ENCODE peak calls at places on chromosome 15, in seven cellular contexts. J is NCI-H446 treated with DMSO at 0.1 percent for 48 hours; E is activated naive CD4-positive, alpha-beta T cell treated with anti-CD3 and anti-CD28 coated beads, Interleukin-2, amount 50 U/mL, for 72 hours; Z is EL; Y is stimulated activated CD8-positive, alpha-beta memory T cell treated with anti-CD3 and anti-CD28 coated beads, Interleukin-12 subunit alpha, Interleukin-12 subunit beta, amount 100 ng/mL, for 4 hours; U is activated naive CD8-positive, alpha-beta T cell treated with anti-CD3 and anti-CD28 coated beads, Interleukin-2, amount 50 U/mL, for 24 hours; N is NCI-H345. G is an unnamed sample.

GRCh38 chr15:67501836-67502461 is 19.0 kb upstream of the C15orf61 start:
- DNase-seq in J (peak), E (no peak), Z (no peak), Y (no peak), U (no peak), N (no peak), G (no peak)

GRCh38 chr15:74392402-74392876 is 25.0 kb upstream of the CYP11A1 start:
- DNase-seq in J (no peak), E (no peak), Z (peak), Y (no peak), U (peak), N (no peak), G (no peak)

GRCh38 chr15:55758580-55758986 is 15.6 kb upstream of the PRTG start:
- DNase-seq in J (no peak), E (no peak), Z (no peak), Y (no peak), U (no peak), N (no peak), G (no peak)

GRCh38 chr15:94381384-94381783 is 150.0 kb downstream of the MCTP2 start:
- DNase-seq in J (no peak), E (no peak), Z (no peak), Y (no peak), U (no peak), N (no peak), G (no peak)

GRCh38 chr15:64738231-64739095 is 36.9 kb downstream of the RBPMS2 start:
- DNase-seq in J (no peak), E (no peak), Z (no peak), Y (no peak), U (no peak), N (no peak), G (no peak)

GRCh38 chr15:94324117-94324826 is 92.9 kb downstream of the MCTP2 start:
- DNase-seq in J (peak), E (peak), Z (peak), Y (peak), U (peak), N (peak), G (peak)

GRCh38 chr15:55627730-55628368 is 39.7 kb upstream of the PYGO1 start:
- DNase-seq in J (no peak), E (no peak), Z (peak), Y (no peak), U (no peak), N (no peak), G (no peak)

GRCh38 chr15:85094685-85095084 is 113.0 kb downstream of the PDE8A start:
- DNase-seq in J (no peak), E (no peak), Z (peak), Y (no peak), U (no peak), N (no peak), G (no peak)

GRCh38 chr15:37014566-37014965 is 85.8 kb downstream of the MEIS2 start:
- DNase-seq in J (no peak), E (no peak), Z (no peak), Y (no peak), U (no peak), N (no peak), G (no peak)

GRCh38 chr15:36502509-36502908 is 76.9 kb upstream of the CDIN1 start:
- DNase-seq in J (no peak), E (no peak), Z (no peak), Y (no peak), U (no peak), N (no peak), G (no peak)

GRCh38 chr15:77632760-77633133 is at the start of gene LINGO1:
- DNase-seq in J (no peak), E (no peak), Z (no peak), Y (no peak), U (no peak), N (peak), G (no peak)

GRCh38 chr15:26721231-26721630 is 51.6 kb downstream of the GABRB3 start:
- DNase-seq in J (no peak), E (no peak), Z (no peak), Y (no peak), U (no peak), N (no peak), G (no peak)

GRCh38 chr15:55277116-55277564 is 12.5 kb downstream of the RAB27A start:
- DNase-seq in J (no peak), E (peak), Z (no peak), Y (no peak), U (peak), N (no peak), G (no peak)

GRCh38 chr15:85941186-85941855 is 138.3 kb upstream of the AGBL1 start:
- DNase-seq in J (peak), E (no peak), Z (no peak), Y (no peak), U (no peak), N (no peak), G (no peak)

GRCh38 chr15:90625037-90625436 is 92.1 kb upstream of the BLM start:
- DNase-seq in J (no peak), E (no peak), Z (no peak), Y (no peak), U (no peak), N (no peak), G (no peak)

GRCh38 chr15:64693134-64693533 is 82.3 kb downstream of the RBPMS2 start:
- DNase-seq in J (no peak), E (no peak), Z (peak), Y (no peak), U (no peak), N (no peak), G (no peak)

GRCh38 chr15:33565099-33565498 is 254.3 kb downstream of the RYR3 start:
- DNase-seq in J (no peak), E (no peak), Z (peak), Y (no peak), U (no peak), N (peak), G (no peak)

GRCh38 chr15:42094512-42094963 is at the start of gene PLA2G4D:
- DNase-seq in J (no peak), E (no peak), Z (no peak), Y (no peak), U (no peak), N (peak), G (no peak)

GRCh38 chr15:45268135-45268534 is 16.1 kb downstream of the SLC28A2 start:
- DNase-seq in J (no peak), E (no peak), Z (peak), Y (no peak), U (no peak), N (no peak), G (no peak)

GRCh38 chr15:68502398-68502901 is 70.5 kb upstream of the ITGA11 start:
- DNase-seq in J (no peak), E (no peak), Z (no peak), Y (no peak), U (no peak), N (no peak), G (no peak)

GRCh38 chr15:91255788-91256187 is 155.7 kb downstream of the SV2B start:
- DNase-seq in J (no peak), E (no peak), Z (no peak), Y (no peak), U (no peak), N (no peak), G (no peak)

GRCh38 chr15:98609144-98609852 is 39.0 kb upstream of the IGF1R start:
- DNase-seq in J (no peak), E (no peak), Z (peak), Y (no peak), U (no peak), N (no peak), G (no peak)

GRCh38 chr15:79283252-79284048 is 928 bp downstream of the ANKRD34C start:
- DNase-seq in J (no peak), E (no peak), Z (peak), Y (no peak), U (peak), N (no peak), G (no peak)

GRCh38 chr15:58410353-58410752 is 21.4 kb upstream of the LIPC start:
- DNase-seq in J (no peak), E (no peak), Z (no peak), Y (peak), U (peak), N (no peak), G (no peak)

GRCh38 chr15:41855121-41855941 is 16.7 kb downstream of the PLA2G4B start:
- DNase-seq in J (no peak), E (no peak), Z (no peak), Y (no peak), U (no peak), N (no peak), G (no peak)

GRCh38 chr15:73926191-73927002 is at the start of gene LOXL1:
- DNase-seq in J (no peak), E (no peak), Z (peak), Y (no peak), U (no peak), N (peak), G (no peak)

GRCh38 chr15:78394981-78395619 is 42.9 kb upstream of the IREB2 start:
- DNase-seq in J (no peak), E (no peak), Z (no peak), Y (no peak), U (no peak), N (peak), G (no peak)

GRCh38 chr15:32651229-32651837 is 9.8 kb downstream of the SCG5 start:
- DNase-seq in J (peak), E (no peak), Z (peak), Y (no peak), U (peak), N (peak), G (peak)

GRCh38 chr15:57376695-57377477 is 581 bp downstream of the CGNL1 start:
- DNase-seq in J (no peak), E (no peak), Z (peak), Y (no peak), U (peak), N (peak), G (peak)

GRCh38 chr15:81106560-81106959 is 27.5 kb upstream of the CFAP161 start:
- DNase-seq in J (peak), E (no peak), Z (peak), Y (no peak), U (peak), N (peak), G (peak)

GRCh38 chr15:27429577-27429976 is 458.6 kb downstream of the GABRG3 start:
- DNase-seq in J (no peak), E (no peak), Z (no peak), Y (no peak), U (no peak), N (no peak), G (no peak)